ENCODE peak calls at places on chromosome X, in five cellular contexts. I is NCI-H1436, J is iPS DF 6.9, T is lower leg skin, F is upper lobe of left lung. O is an unnamed sample.

GRCh38 chrX:77693594-77693993 is 92.4 kb downstream of the ATRX start:
- DNase-seq in I (no peak), T (no peak), F (no peak), J (no peak), O (no peak)

GRCh38 chrX:3520987-3521875 is 174.8 kb upstream of the MXRA5 start:
- DNase-seq in F (no peak), T (no peak), J (no peak), I (no peak), O (no peak)

GRCh38 chrX:132532955-132533354 is 44.1 kb upstream of the MBNL3 start:
- DNase-seq in T (no peak), I (no peak), J (no peak), F (no peak), O (no peak)

GRCh38 chrX:20171887-20172286 is 30.2 kb upstream of the EIF1AX start:
- DNase-seq in I (no peak), T (no peak), F (no peak), J (no peak), O (no peak)

GRCh38 chrX:49120104-49120503 is 3.4 kb downstream of the GPKOW start:
- DNase-seq in F (no peak), I (no peak), J (no peak), T (no peak), O (no peak)

GRCh38 chrX:154321624-154322023 is 26.0 kb downstream of the TKTL1 start:
- DNase-seq in F (no peak), T (no peak), I (peak; percentile 17), J (no peak), O (no peak)

GRCh38 chrX:30920271-30920670 is 31.2 kb upstream of the TAB3 start:
- DNase-seq in J (no peak), F (no peak), I (no peak), T (no peak), O (no peak)

GRCh38 chrX:139112432-139112831 is 400.9 kb upstream of the FGF13 start:
- DNase-seq in I (no peak), T (no peak), F (no peak), J (no peak), O (no peak)

GRCh38 chrX:145405012-145405411 is 157.7 kb downstream of the SPANXN1 start:
- DNase-seq in J (no peak), T (no peak), I (peak; percentile 2), F (no peak), O (no peak)

GRCh38 chrX:9141496-9141895 is 107.6 kb upstream of the FAM9B start:
- DNase-seq in J (no peak), T (no peak), F (no peak), I (no peak), O (no peak)

GRCh38 chrX:9747644-9748043 is 18.0 kb downstream of the GPR143 start:
- DNase-seq in F (no peak), J (no peak), I (no peak), T (no peak), O (no peak)

GRCh38 chrX:121121021-121121420 is 73.6 kb downstream of the GLUD2 start:
- DNase-seq in F (no peak), T (no peak), I (no peak), J (no peak), O (no peak)

GRCh38 chrX:920234-920799 is 289.7 kb downstream of the SHOX start:
- DNase-seq in F (no peak), I (no peak), J (no peak), T (no peak), O (no peak)

GRCh38 chrX:71301195-71301924 is at the start of gene ITGB1BP2:
- DNase-seq in I (no peak), J (no peak), T (peak; percentile 50), F (no peak), O (peak; percentile 20)

GRCh38 chrX:38817004-38817703 is 15.9 kb downstream of the MID1IP1 start:
- DNase-seq in T (no peak), F (no peak), J (no peak), I (no peak), O (no peak)

GRCh38 chrX:71615954-71616353 is 2.4 kb downstream of the CXCR3 start:
- DNase-seq in J (no peak), T (no peak), I (no peak), F (no peak), O (no peak)

GRCh38 chrX:15745179-15745578 is 7.1 kb downstream of the CA5B start:
- DNase-seq in F (no peak), T (no peak), I (no peak), J (no peak), O (no peak)

GRCh38 chrX:41333744-41333993 is 293 bp upstream of the DDX3X start:
- DNase-seq in J (no peak), I (peak; percentile 78), F (no peak), T (no peak), O (peak; percentile 93)

GRCh38 chrX:123481908-123482873 is 250.7 kb downstream of the THOC2 start:
- DNase-seq in T (no peak), I (no peak), F (no peak), J (no peak), O (no peak)

GRCh38 chrX:17361620-17362019 is 13.4 kb upstream of the NHS start:
- DNase-seq in J (no peak), T (no peak), I (no peak), F (no peak), O (no peak)

GRCh38 chrX:68186552-68187262 is 246.6 kb downstream of the OPHN1 start:
- DNase-seq in J (no peak), I (no peak), T (no peak), F (no peak), O (no peak)

GRCh38 chrX:46117234-46117633 is 428.0 kb downstream of the ZNF674 start:
- DNase-seq in I (no peak), J (no peak), F (no peak), T (no peak), O (no peak)

GRCh38 chrX:118502121-118502794 is 6.6 kb downstream of the DOCK11 start:
- DNase-seq in I (no peak), J (no peak), T (no peak), F (no peak), O (no peak)

GRCh38 chrX:15953801-15954200 is 99.2 kb upstream of the AP1S2 start:
- DNase-seq in T (no peak), F (no peak), I (no peak), J (no peak), O (no peak)

GRCh38 chrX:73829890-73830466 is 267.0 kb downstream of the CHIC1 start:
- DNase-seq in F (no peak), J (no peak), T (no peak), I (no peak), O (no peak)

GRCh38 chrX:56728321-56728720 is 722 bp upstream of the NBDY start:
- DNase-seq in J (no peak), T (no peak), F (no peak), I (no peak), O (peak; percentile 38)

GRCh38 chrX:154546354-154547244 is at the start of gene G6PD:
- DNase-seq in I (peak; percentile 80), F (peak; percentile 97), J (no peak), T (no peak), O (peak; percentile 79)

GRCh38 chrX:49053223-49054072 is 5.4 kb upstream of the CCDC120 start:
- DNase-seq in I (peak; percentile 71), J (no peak), F (peak; percentile 94), T (no peak), O (peak; percentile 95)

GRCh38 chrX:100659431-100660137 is 15.6 kb downstream of the SRPX2 start:
- DNase-seq in T (no peak), F (no peak), I (no peak), J (no peak), O (no peak)

GRCh38 chrX:7771788-7772438 is 71.1 kb upstream of the VCX start:
- DNase-seq in F (no peak), I (no peak), T (no peak), J (no peak), O (no peak)

GRCh38 chrX:110442631-110443030 is 84.0 kb downstream of the RTL9 start:
- DNase-seq in J (no peak), F (no peak), I (peak; percentile 28), T (no peak), O (peak; percentile 2)

GRCh38 chrX:130086414-130087207 is 23.7 kb downstream of the ELF4 start:
- DNase-seq in T (no peak), J (no peak), F (no peak), I (no peak), O (no peak)

GRCh38 chrX:41538707-41539106 is 91.6 kb downstream of the NYX start:
- DNase-seq in J (no peak), F (no peak), T (no peak), I (no peak), O (no peak)